ENCODE peak calls at places on chromosomes 5 and 9, in eight cellular contexts. D is IMR-90, U is WTC11, I is A549, P is GM12878, A is HepG2, N is K562, M is SK-N-SH. W is an unnamed sample.

GRCh38 chr5:135473956-135474670 is 22.0 kb upstream of the TIFAB start:
- DNase-seq in M (no peak), I (no peak), P (no peak), N (no peak), D (no peak), A (no peak), U (peak; percentile 10), W (no peak)

GRCh38 chr5:34499001-34499734 is 157.0 kb upstream of the RAI14 start:
- DNase-seq in A (no peak), I (peak; percentile 31), N (no peak), U (no peak), P (peak; percentile 81), M (no peak), D (peak; percentile 90), W (no peak)

GRCh38 chr5:79263-79662 is 12.7 kb upstream of the PLEKHG4B start:
- DNase-seq in I (no peak), U (no peak), P (no peak), D (no peak), A (no peak), N (peak; percentile 9), M (no peak), W (no peak)

GRCh38 chr5:131671994-131672655 is 37.1 kb upstream of the RAPGEF6 start:
- DNase-seq in P (no peak), N (no peak), U (no peak), I (peak; percentile 43), A (peak; percentile 5), M (no peak), D (peak; percentile 95), W (no peak)

GRCh38 chr9:37596504-37596903 is 4.1 kb upstream of the TOMM5 start:
- DNase-seq in U (no peak), I (no peak), A (no peak), P (no peak), D (peak; percentile 8), M (no peak), N (no peak), W (no peak)

GRCh38 chr9:129109504-129109903 is 1.1 kb downstream of the CRAT start:
- DNase-seq in P (no peak), M (no peak), D (no peak), A (peak; percentile 41), N (peak; percentile 48), I (peak; percentile 41), U (peak; percentile 35), W (no peak)

GRCh38 chr5:151740336-151740942 is 18.0 kb downstream of the ATOX1 start:
- DNase-seq in U (peak; percentile 56), I (peak; percentile 78), N (peak; percentile 79), P (no peak), D (peak; percentile 96), A (peak; percentile 30), M (peak; percentile 70), W (no peak)

GRCh38 chr9:101418518-101419111 is 17.0 kb downstream of the ALDOB start:
- DNase-seq in U (no peak), N (no peak), D (peak; percentile 58), A (no peak), P (no peak), I (no peak), M (no peak), W (no peak)

GRCh38 chr9:13140843-13141592 is 138.5 kb downstream of the MPDZ start:
- DNase-seq in I (no peak), U (no peak), P (no peak), D (peak; percentile 5), A (no peak), N (no peak), M (no peak), W (no peak)

GRCh38 chr5:7010578-7010977 is 297.3 kb downstream of the TENT4A start:
- DNase-seq in A (no peak), U (peak; percentile 42), N (no peak), D (no peak), P (no peak), I (no peak), M (no peak), W (no peak)

GRCh38 chr9:128043467-128043868 is 23.7 kb downstream of the NAIF1 start:
- DNase-seq in P (no peak), I (no peak), N (no peak), M (no peak), D (no peak), A (peak; percentile 63), U (no peak), W (no peak)

GRCh38 chr5:133408322-133408721 is 204.0 kb downstream of the FSTL4 start:
- DNase-seq in D (no peak), M (no peak), U (no peak), P (no peak), A (no peak), N (no peak), I (no peak), W (no peak)

GRCh38 chr5:100905259-100905914 is 2.3 kb upstream of the ST8SIA4 start:
- DNase-seq in U (no peak), P (no peak), D (no peak), M (no peak), N (no peak), A (no peak), I (no peak), W (no peak)

GRCh38 chr5:73673161-73673591 is 47.2 kb downstream of the ARHGEF28 start:
- DNase-seq in D (peak; percentile 90), U (no peak), N (no peak), I (peak; percentile 71), P (no peak), M (no peak), A (peak; percentile 67), W (no peak)

GRCh38 chr5:68757813-68758212 is 336.0 kb upstream of the SLC30A5 start:
- DNase-seq in U (no peak), N (no peak), A (no peak), I (no peak), D (no peak), P (no peak), M (peak; percentile 20), W (no peak)

GRCh38 chr5:124342586-124342985 is 403.9 kb downstream of the ZNF608 start:
- DNase-seq in U (no peak), M (no peak), I (no peak), D (no peak), P (no peak), A (no peak), N (no peak), W (no peak)

GRCh38 chr9:9079473-9079872 is 1279.9 kb upstream of the DMAC1 start:
- DNase-seq in A (no peak), U (no peak), N (no peak), P (no peak), D (no peak), M (no peak), I (no peak), W (no peak)

GRCh38 chr9:92795000-92795399 is 30.4 kb upstream of the BICD2 start:
- DNase-seq in I (no peak), U (no peak), N (no peak), D (no peak), P (no peak), M (no peak), A (no peak), W (no peak)

GRCh38 chr9:91771027-91771426 is 179.0 kb downstream of the ROR2 start:
- DNase-seq in I (peak; percentile 22), P (no peak), U (peak; percentile 38), A (no peak), M (no peak), D (peak; percentile 96), N (no peak), W (no peak)

GRCh38 chr9:135980926-135981630 is 19.9 kb upstream of the UBAC1 start:
- DNase-seq in P (no peak), A (no peak), M (no peak), U (no peak), D (no peak), I (no peak), N (no peak), W (no peak)

GRCh38 chr9:4324513-4324912 is 24.6 kb upstream of the GLIS3 start:
- DNase-seq in D (peak; percentile 82), P (no peak), M (no peak), A (no peak), I (no peak), U (no peak), N (no peak), W (no peak)
- TF ChIP-seq USF2 in D (no peak), P (no peak), M (no peak), A (no peak), I (no peak), U (no peak), N (no peak), W (no peak)

DNA sequence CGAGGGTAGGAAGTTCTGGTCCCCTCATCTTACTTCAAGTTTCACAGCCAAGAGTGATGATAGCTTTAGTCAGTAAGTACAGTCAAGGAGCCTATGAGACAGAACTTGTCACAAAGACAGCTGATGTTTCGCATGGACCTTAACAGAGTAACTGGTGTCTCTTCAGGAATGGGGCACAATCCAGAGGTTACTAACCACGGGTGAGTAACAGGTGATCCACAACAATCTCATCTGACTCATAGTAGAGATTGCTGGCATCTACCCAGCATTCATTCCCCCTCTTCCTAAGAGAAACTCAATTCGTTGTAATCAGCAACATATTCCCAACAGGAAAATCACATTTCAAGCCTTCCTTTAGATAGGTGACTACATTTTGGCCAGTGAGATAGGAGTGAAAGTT is 126.7 kb downstream of the SNX18 start:
- DNase-seq in U (no peak), D (peak; percentile 94), P (no peak), M (no peak), N (no peak), I (peak; percentile 3), A (no peak), W (no peak)
- TF ChIP-seq USF2 in U (no peak), D (no peak), P (no peak), M (no peak), N (no peak), I (no peak), A (no peak), W (no peak)

GRCh38 chr5:156182174-156182967 is 144.6 kb upstream of the SGCD start:
- DNase-seq in A (no peak), N (no peak), I (peak; percentile 91), M (no peak), D (peak; percentile 35), U (no peak), P (no peak), W (no peak)

GRCh38 chr5:156181656-156182055 is 145.3 kb upstream of the SGCD start:
- DNase-seq in D (peak; percentile 15), I (peak; percentile 96), A (no peak), M (no peak), N (no peak), U (no peak), P (no peak), W (no peak)

GRCh38 chr5:156174225-156174624 is 152.7 kb upstream of the SGCD start:
- DNase-seq in U (no peak), P (no peak), M (no peak), I (no peak), N (no peak), D (no peak), A (no peak), W (no peak)

DNA sequence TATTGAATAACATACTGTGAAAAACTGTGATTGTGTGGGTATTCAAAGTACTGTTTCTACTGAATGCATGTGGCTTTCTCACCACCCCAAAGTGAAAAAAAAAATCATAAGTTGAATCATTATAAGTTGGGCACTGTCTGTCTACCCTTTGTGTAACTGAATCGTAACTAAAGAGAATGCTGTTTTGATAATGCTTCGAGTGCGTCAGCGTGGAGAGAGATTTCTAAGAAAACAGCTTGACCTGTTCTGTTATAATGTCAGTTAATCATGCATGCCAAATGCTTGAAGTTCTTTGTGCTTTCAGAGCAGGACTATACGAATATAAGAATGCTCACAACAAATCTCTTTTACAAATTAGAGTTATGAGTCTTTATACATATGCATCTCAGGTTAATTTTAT is 148.8 kb upstream of the SGCD start:
- DNase-seq in U (no peak), M (no peak), I (no peak), P (no peak), A (no peak), N (no peak), D (peak; percentile 23), W (no peak)
- TF ChIP-seq USF2 in U (no peak), M (no peak), I (no peak), P (no peak), A (no peak), N (no peak), D (no peak), W (no peak)

GRCh38 chr5:117943521-117943920 is 1044.8 kb downstream of the DTWD2 start:
- DNase-seq in A (no peak), M (no peak), N (no peak), U (no peak), I (no peak), P (no peak), D (no peak), W (no peak)
- TF ChIP-seq USF2 in A (no peak), M (no peak), N (no peak), U (no peak), I (no peak), P (no peak), D (no peak), W (no peak)